ENCODE peak calls at places on chromosome 6, in eight cellular contexts. H is endothelial cell; K is GM23338; P is heart right ventricle; S is fibroblast of lung; X is AG09319; L is CD4-positive, alpha-beta T cell; D is right lobe of liver. A is an unnamed sample.

GRCh38 chr6:55694148-55694547 is 115.2 kb upstream of the HMGCLL1 start:
- DNase-seq in H (no peak), K (peak), P (peak), S (peak), X (peak), L (no peak), D (no peak), A (no peak)

GRCh38 chr6:125363010-125363359 is 61.2 kb upstream of the HDDC2 start:
- DNase-seq in H (no peak), K (peak), P (no peak), S (peak), X (no peak), L (no peak), D (no peak), A (no peak)

GRCh38 chr6:80223743-80224212 is 117.3 kb downstream of the BCKDHB start:
- DNase-seq in H (no peak), K (no peak), P (no peak), S (peak), X (peak), L (no peak), D (no peak), A (no peak)

GRCh38 chr6:79719248-79719975 is 88.3 kb downstream of the SH3BGRL2 start:
- DNase-seq in H (no peak), K (no peak), P (no peak), S (peak), X (peak), L (no peak), D (no peak), A (no peak)

GRCh38 chr6:42453649-42454427 is 2.1 kb upstream of the TRERF1 start:
- DNase-seq in H (peak), K (peak), P (peak), S (peak), X (no peak), L (no peak), D (no peak), A (no peak)

GRCh38 chr6:109455502-109456282 is at the start of gene MICAL1:
- DNase-seq in H (peak), K (peak), P (peak), S (peak), X (no peak), L (peak), D (peak), A (peak)

GRCh38 chr6:145148392-145149175 is 586.7 kb downstream of the EPM2A start:
- DNase-seq in H (no peak), K (peak), P (peak), S (peak), X (peak), L (no peak), D (no peak), A (peak)

GRCh38 chr6:135675862-135676261 is 175.6 kb upstream of the PDE7B start:
- DNase-seq in H (peak), K (peak), P (no peak), S (peak), X (no peak), L (peak), D (no peak), A (no peak)

GRCh38 chr6:158018370-158018771 is 36.7 kb downstream of the SYNJ2 start:
- DNase-seq in H (no peak), K (no peak), P (no peak), S (peak), X (peak), L (no peak), D (no peak), A (no peak)

GRCh38 chr6:35218021-35218420 is 4.3 kb downstream of the SCUBE3 start:
- DNase-seq in H (no peak), K (no peak), P (no peak), S (peak), X (no peak), L (no peak), D (no peak), A (no peak)

DNA sequence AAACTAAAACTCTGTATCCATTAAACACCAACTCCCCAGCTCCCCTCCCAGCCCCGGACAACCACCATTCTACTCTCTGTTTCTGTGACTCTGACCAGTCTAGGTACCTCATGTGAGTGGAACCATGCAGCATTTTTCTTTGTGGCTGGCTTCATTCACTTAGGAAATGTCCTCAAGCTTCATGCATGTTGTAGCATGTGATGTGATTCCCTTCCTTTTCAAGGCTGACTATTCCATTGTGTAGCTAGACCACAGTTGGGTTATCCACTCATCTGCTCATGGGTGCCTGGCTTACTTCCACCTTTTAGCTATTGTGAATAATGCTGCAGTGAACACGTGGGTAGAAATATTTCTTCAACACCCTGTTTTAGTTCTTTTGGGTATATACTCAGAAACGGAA is 8.8 kb upstream of the BPHL start:
- DNase-seq in H (no peak), K (no peak), P (no peak), S (no peak), X (no peak), L (no peak), D (no peak), A (no peak)
- TF ChIP-seq CTCF in H (no peak), K (no peak), P (no peak), S (no peak), X (no peak), L (no peak), D (no peak), A (no peak)

DNA sequence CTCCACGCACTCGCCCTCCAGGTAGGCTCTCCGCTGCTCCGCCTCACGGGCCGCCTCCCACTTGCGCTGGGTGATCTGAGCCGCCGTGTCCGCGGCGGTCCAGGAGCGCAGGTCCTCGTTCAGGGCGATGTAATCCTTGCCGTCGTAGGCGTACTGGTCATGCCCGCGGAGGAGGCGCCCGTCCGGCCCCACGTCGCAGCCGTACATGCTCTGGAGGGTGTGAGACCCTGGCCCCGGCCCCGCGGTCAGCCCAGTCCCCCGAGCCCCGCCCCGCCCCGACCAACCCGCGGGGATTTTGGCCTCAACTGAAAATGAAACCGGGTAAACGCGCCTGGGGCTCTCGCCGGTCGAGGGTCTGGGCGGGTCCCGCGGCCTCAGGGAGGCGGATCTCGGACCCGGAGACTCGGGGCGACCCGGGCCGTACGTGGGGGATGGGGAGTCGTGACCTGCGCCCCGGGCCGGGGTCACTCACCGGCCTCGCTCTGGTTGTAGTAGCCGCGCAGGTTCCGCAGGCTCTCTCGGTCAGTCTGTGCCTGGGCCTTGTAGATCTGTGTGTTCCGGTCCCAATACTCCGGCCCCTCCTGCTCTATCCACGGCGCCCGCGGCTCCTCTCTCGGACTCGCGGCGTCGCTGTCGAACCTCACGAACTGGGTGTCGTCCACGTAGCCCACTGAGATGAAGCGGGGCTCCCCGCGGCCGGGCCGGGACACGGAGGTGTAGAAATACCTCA is 598 bp downstream of the HLA-B start:
- DNase-seq in H (peak), K (peak), P (peak), S (peak), X (no peak), L (peak), D (peak), A (peak)
- TF ChIP-seq CTCF in H (no peak), K (no peak), P (no peak), S (peak), X (no peak), L (no peak), D (no peak), A (no peak)

GRCh38 chr6:88179692-88180091 is 13.5 kb upstream of the CNR1 start:
- DNase-seq in H (no peak), K (peak), P (no peak), S (no peak), X (no peak), L (no peak), D (no peak), A (no peak)
- TF ChIP-seq CTCF in H (no peak), K (peak), P (no peak), S (no peak), X (no peak), L (no peak), D (no peak), A (no peak)

GRCh38 chr6:110646419-110646698 is 168.9 kb downstream of the CDK19 start:
- DNase-seq in H (no peak), K (peak), P (no peak), S (no peak), X (no peak), L (no peak), D (no peak), A (no peak)
- TF ChIP-seq CTCF in H (no peak), K (no peak), P (no peak), S (no peak), X (no peak), L (no peak), D (no peak), A (no peak)

DNA sequence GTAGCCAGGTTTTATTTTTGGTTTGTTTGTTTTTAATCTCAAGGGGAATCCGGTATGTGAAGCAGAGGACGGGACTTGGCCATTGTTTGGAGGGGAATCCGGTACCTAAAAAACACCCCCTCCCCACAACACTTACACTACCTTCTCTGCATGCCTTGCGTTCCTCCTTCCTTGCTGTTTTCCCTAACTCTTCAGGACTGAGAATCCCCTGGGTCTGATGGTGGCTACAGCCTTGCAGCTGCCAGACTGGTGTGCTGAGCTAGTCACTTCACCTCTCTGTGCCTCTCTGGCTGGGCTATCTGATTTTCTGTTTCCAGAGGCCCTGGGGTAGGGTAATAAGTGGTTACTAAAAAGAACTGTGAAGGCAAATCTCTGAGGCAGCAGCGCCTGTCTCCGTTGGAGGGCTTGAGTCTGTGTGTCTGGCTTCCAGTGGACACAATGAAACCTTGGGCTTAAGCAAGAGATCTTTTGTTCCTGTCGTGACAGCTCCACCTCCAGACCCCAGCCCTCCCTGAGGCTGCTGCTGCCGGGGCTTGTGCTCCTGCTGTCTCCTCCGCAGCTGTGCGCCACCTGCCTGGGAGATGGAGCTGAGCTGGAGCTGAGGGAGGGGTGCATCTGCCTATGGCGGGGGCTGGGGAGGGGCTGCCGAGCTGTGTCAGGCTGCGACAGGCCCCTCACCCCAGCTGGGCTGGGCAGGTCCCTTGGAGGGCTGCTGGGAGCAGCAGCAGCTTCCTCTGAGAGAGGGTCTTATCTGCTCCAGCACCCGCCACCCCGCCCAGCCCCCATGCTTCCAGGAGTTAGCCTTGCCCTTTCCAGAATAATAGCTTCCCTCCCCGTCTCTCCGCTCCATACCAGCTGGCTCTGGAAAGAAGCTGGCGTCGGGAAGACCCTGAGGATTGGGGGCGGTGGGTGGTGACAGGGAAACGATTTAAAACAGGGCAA is 65.8 kb upstream of the CCDC167 start:
- DNase-seq in H (peak), K (peak), P (peak), S (peak), X (no peak), L (no peak), D (no peak), A (no peak)
- TF ChIP-seq CTCF in H (no peak), K (no peak), P (no peak), S (no peak), X (no peak), L (no peak), D (no peak), A (no peak)

GRCh38 chr6:164107297-164107995 is 692.9 kb downstream of the QKI start:
- DNase-seq in H (no peak), K (no peak), P (peak), S (peak), X (no peak), L (no peak), D (no peak), A (no peak)

GRCh38 chr6:164108092-164108491 is 693.6 kb downstream of the QKI start:
- DNase-seq in H (no peak), K (no peak), P (peak), S (peak), X (no peak), L (no peak), D (no peak), A (no peak)

GRCh38 chr6:164104432-164104831 is 689.9 kb downstream of the QKI start:
- DNase-seq in H (no peak), K (no peak), P (no peak), S (no peak), X (no peak), L (no peak), D (no peak), A (no peak)

GRCh38 chr6:164105705-164106104 is 691.2 kb downstream of the QKI start:
- DNase-seq in H (no peak), K (no peak), P (peak), S (no peak), X (no peak), L (no peak), D (no peak), A (no peak)

DNA sequence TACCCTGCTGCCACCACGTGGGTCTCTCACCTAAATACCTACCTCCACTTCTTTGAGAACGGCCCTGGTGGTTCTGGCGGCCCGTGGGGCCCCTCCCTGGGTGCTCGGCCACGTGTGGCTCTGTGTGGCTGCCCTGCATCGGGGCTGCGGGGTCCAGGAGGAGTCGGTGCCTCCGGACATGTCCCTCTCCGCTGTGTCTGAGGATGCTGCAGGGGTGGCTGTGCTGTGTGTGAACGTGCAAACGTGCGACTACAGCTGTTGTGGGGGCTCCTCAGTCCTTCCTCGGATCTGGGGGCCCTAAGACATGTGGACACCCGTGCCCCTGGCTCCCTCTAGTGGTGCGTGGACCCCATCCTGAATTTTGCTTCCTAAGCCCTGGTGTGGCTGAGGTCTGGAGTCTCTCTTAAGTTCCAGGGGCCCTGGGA is 691.8 kb downstream of the QKI start:
- DNase-seq in H (peak), K (peak), P (peak), S (peak), X (no peak), L (no peak), D (no peak), A (no peak)
- TF ChIP-seq CTCF in H (peak), K (peak), P (peak), S (no peak), X (peak), L (no peak), D (no peak), A (peak)

A was measured in upper lobe of right lung.